ENCODE peak calls at places on chromosome 4, in eight cellular contexts. I, V, Q, R, E, C, Z and M are unnamed samples.

GRCh38 chr4:183971938-183972490 is 66.9 kb downstream of the STOX2 start:
- DNase-seq in Q (no peak), V (no peak), E (no peak), C (no peak), Z (no peak), I (no peak), R (no peak), M (no peak)

GRCh38 chr4:138669479-138670165 is 346.0 kb upstream of the NOCT start:
- DNase-seq in C (no peak), R (no peak), I (no peak), E (peak; percentile 37), Z (peak; percentile 17), V (peak; percentile 98), Q (peak; percentile 36), M (no peak)

GRCh38 chr4:38529189-38530115 is 134.5 kb upstream of the KLF3 start:
- DNase-seq in R (peak; percentile 83), E (peak; percentile 57), V (no peak), Z (no peak), Q (no peak), I (peak; percentile 5), C (peak; percentile 29), M (no peak)

GRCh38 chr4:115648786-115649185 is 535.4 kb upstream of the NDST4 start:
- DNase-seq in Z (no peak), R (no peak), C (no peak), V (no peak), E (no peak), I (no peak), Q (no peak), M (no peak)

GRCh38 chr4:38865445-38865844 is 2.2 kb upstream of the FAM114A1 start:
- DNase-seq in I (no peak), V (no peak), R (no peak), E (no peak), Q (no peak), C (no peak), Z (no peak), M (no peak)

GRCh38 chr4:19514276-19515070 is 737.2 kb upstream of the SLIT2 start:
- DNase-seq in I (no peak), Z (no peak), Q (peak; percentile 44), E (no peak), R (no peak), V (no peak), C (no peak), M (no peak)

GRCh38 chr4:37793562-37793961 is 32.9 kb upstream of the PGM2 start:
- DNase-seq in Q (peak; percentile 41), E (no peak), R (no peak), C (no peak), V (no peak), I (peak; percentile 13), Z (peak; percentile 13), M (no peak)

GRCh38 chr4:138241281-138242075 is 671 bp downstream of the SLC7A11 start:
- DNase-seq in Q (peak; percentile 65), E (no peak), Z (peak; percentile 23), V (peak; percentile 37), I (peak; percentile 54), R (peak; percentile 35), C (no peak), M (no peak)

GRCh38 chr4:8176547-8177399 is 18.2 kb upstream of the ABLIM2 start:
- DNase-seq in I (peak; percentile 45), Z (peak; percentile 58), R (peak; percentile 51), V (peak; percentile 31), C (peak; percentile 67), Q (peak; percentile 71), E (peak; percentile 86), M (no peak)

GRCh38 chr4:11039494-11040142 is 355.1 kb upstream of the CLNK start:
- DNase-seq in V (no peak), C (no peak), E (no peak), Z (no peak), R (no peak), Q (no peak), I (no peak), M (no peak)

GRCh38 chr4:99815597-99816011 is 1.0 kb upstream of the DAPP1 start:
- DNase-seq in R (no peak), C (no peak), V (no peak), E (no peak), I (no peak), Z (peak; percentile 4), Q (peak; percentile 16), M (no peak)

GRCh38 chr4:187294861-187295260 is 571.2 kb upstream of the FAT1 start:
- DNase-seq in Z (peak; percentile 11), E (no peak), C (no peak), Q (peak; percentile 61), I (no peak), R (no peak), V (no peak), M (no peak)

GRCh38 chr4:173246719-173247118 is 78.1 kb downstream of the GALNT7 start:
- DNase-seq in V (no peak), R (no peak), I (no peak), Z (no peak), C (no peak), E (no peak), Q (no peak), M (no peak)

GRCh38 chr4:15598644-15599043 is 56.5 kb downstream of the FBXL5 start:
- DNase-seq in I (no peak), Q (peak; percentile 4), R (no peak), E (no peak), C (no peak), Z (peak; percentile 9), V (peak; percentile 61), M (no peak)

GRCh38 chr4:152777488-152777887 is 2.0 kb downstream of the TIGD4 start:
- DNase-seq in R (no peak), V (no peak), Z (no peak), E (no peak), Q (no peak), C (no peak), I (no peak), M (no peak)

GRCh38 chr4:12409507-12410190 is 981.0 kb upstream of the HS3ST1 start:
- DNase-seq in V (no peak), E (no peak), C (no peak), I (peak; percentile 47), Q (no peak), R (no peak), Z (no peak), M (no peak)

GRCh38 chr4:68361146-68361589 is 11.3 kb upstream of the YTHDC1 start:
- DNase-seq in Q (peak; percentile 75), Z (peak; percentile 80), R (no peak), V (peak; percentile 47), I (no peak), C (no peak), E (no peak), M (no peak)

GRCh38 chr4:150305995-150306394 is 227.8 kb downstream of the DCLK2 start:
- DNase-seq in V (peak; percentile 71), I (peak; percentile 80), Q (peak; percentile 76), C (no peak), E (no peak), Z (peak; percentile 49), R (no peak), M (no peak)

GRCh38 chr4:128275351-128275750 is 12.3 kb downstream of the PGRMC2 start:
- DNase-seq in E (no peak), V (peak; percentile 63), I (no peak), C (no peak), Q (peak; percentile 42), Z (peak; percentile 41), R (no peak), M (no peak)

GRCh38 chr4:41963105-41963504 is 18.5 kb upstream of the DCAF4L1 start:
- DNase-seq in Z (peak; percentile 31), E (no peak), C (no peak), V (peak; percentile 5), Q (peak; percentile 44), I (peak; percentile 26), R (no peak), M (no peak)

GRCh38 chr4:67288964-67289363 is 256.3 kb downstream of the CENPC start:
- DNase-seq in Q (no peak), V (no peak), R (peak; percentile 21), Z (no peak), C (peak; percentile 66), E (peak; percentile 29), I (no peak), M (no peak)

DNA sequence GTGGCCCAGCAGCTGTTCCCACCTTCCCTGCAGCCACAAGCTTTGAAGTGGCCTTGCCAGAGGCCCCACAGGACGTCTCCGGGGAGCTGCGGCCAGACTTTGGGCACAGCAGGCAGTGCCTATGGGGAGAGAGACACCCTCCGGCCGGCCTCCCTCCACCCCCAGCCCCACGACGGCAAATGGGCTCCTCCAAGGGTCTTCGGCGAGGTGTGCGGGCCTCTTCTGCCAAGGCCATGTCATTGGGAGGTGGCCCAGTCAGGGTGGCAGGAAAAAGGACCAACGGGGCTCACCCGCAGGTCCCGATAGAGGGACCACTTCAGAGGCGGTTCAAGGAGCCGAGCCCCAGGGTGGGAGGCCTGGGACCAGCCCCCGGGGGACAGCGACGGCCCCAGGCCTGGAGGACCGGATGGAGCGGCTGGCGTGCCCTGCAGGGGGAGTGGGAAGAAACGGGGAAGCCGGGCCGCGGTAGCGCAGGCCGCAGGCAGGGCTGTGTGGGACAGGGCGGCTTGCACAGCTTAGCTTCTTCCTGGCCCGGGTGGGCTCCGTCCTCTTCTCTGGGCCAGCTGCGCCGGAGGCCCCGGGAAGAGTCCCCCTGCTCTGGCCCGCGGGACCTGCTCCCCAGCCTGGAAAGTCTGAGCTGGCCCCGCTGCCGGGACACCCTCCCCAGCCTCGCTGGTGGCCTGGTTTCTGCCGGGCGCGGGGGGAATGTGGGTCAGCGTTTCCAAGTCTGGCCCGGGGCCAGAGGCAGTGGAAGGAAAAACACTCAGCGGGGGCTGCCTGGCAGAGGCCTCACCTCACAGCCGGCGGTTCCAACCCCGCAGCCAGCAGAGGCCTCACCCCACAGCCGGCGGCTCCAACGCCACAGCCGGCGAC is 21.9 kb upstream of the SPON2 start:
- DNase-seq in C (peak; percentile 4), Z (no peak), I (peak; percentile 31), R (no peak), Q (peak; percentile 57), V (no peak), E (peak; percentile 42), M (peak; percentile 66)
- TF ChIP-seq CTCF in C (no peak), Z (no peak), I (no peak), R (no peak), Q (no peak), V (no peak), E (no peak), M (no peak)

GRCh38 chr4:76279462-76279861 is 27.1 kb upstream of the STBD1 start:
- DNase-seq in Z (no peak), V (no peak), Q (no peak), R (no peak), C (no peak), I (no peak), E (no peak), M (no peak)
- TF ChIP-seq CTCF in Z (no peak), V (no peak), Q (no peak), R (no peak), C (no peak), I (no peak), E (no peak), M (no peak)

DNA sequence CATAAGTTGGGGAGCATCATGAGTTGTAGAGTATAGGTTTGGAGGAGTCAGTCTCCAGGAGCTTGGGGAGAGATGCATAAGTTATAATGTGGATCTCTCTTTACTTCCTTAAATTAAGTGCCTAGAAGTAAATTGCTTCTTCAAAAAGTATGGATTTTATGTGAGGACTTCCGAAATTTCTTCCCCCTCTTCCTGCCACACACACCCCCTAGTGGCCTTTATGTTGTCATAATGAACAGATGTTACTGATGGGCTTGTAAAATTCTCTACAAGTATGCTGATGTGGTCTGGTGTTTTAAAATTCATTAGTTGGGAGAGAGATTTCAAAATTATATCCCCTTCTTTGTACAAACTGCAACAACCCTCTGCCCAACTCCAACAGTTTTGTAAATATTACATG is 2.3 kb upstream of the METTL14 start:
- DNase-seq in I (no peak), Z (peak; percentile 40), V (no peak), C (no peak), E (no peak), R (peak; percentile 43), Q (peak; percentile 75), M (no peak)
- TF ChIP-seq CTCF in I (peak; percentile 24), Z (peak; percentile 81), V (peak; percentile 48), C (peak; percentile 49), E (peak; percentile 3), R (peak; percentile 37), Q (peak; percentile 45), M (peak; percentile 63)

GRCh38 chr4:14446311-14446710 is 556.0 kb upstream of the CPEB2 start:
- DNase-seq in I (no peak), V (peak; percentile 4), Z (no peak), E (no peak), C (no peak), Q (peak; percentile 75), R (no peak), M (no peak)
- TF ChIP-seq CTCF in I (no peak), V (no peak), Z (no peak), E (no peak), C (no peak), Q (no peak), R (no peak), M (no peak)